ENCODE peak calls at places on chromosomes 7 and 10, in ten cellular contexts. E is RWPE1; F is AG08395; C is tibial nerve; H is activated CD4-positive, alpha-beta T cell treated with anti-CD3 and anti-CD28 coated beads, Interleukin-2, amount 50 U/mL, for 1 hour; I is ureter; R is iPS-NIHi11; A is WERI-Rb-1; V is HFF-Myc; Z is fibroblast of the conjunctiva. O is an unnamed sample.

GRCh38 chr10:43259248-43259980 is 7.5 kb downstream of the RASGEF1A start:
- DNase-seq in Z (no peak), F (no peak), I (peak), V (no peak), R (peak), C (peak), A (no peak), H (no peak), E (no peak), O (peak)

GRCh38 chr10:59012839-59013238 is 163.6 kb upstream of the PHYHIPL start:
- DNase-seq in H (no peak), Z (no peak), V (no peak), A (no peak), E (no peak), R (no peak), C (no peak), F (no peak), I (no peak), O (no peak)

GRCh38 chr7:106217089-106217542 is 67.7 kb downstream of the NAMPT start:
- DNase-seq in I (peak), C (peak), V (peak), Z (peak), R (no peak), F (peak), H (no peak), A (no peak), E (peak), O (no peak)

GRCh38 chr10:97129666-97130065 is 56.1 kb downstream of the SLIT1 start:
- DNase-seq in Z (no peak), A (no peak), E (no peak), I (no peak), C (no peak), V (no peak), F (no peak), R (no peak), H (no peak), O (no peak)

GRCh38 chr10:70130878-70131559 is 1.6 kb downstream of the AIFM2 start:
- DNase-seq in Z (peak), E (no peak), R (no peak), I (no peak), H (no peak), A (no peak), F (peak), V (no peak), C (peak), O (no peak)

GRCh38 chr7:4837041-4837813 is 24.6 kb downstream of the PAPOLB start:
- DNase-seq in V (no peak), H (no peak), A (peak), F (no peak), R (no peak), E (no peak), I (no peak), Z (no peak), C (no peak), O (no peak)

GRCh38 chr7:71132521-71133231 is 732 bp downstream of the GALNT17 start:
- DNase-seq in V (no peak), H (no peak), C (no peak), I (no peak), F (no peak), E (no peak), R (peak), Z (no peak), A (no peak), O (no peak)

GRCh38 chr10:49370326-49371100 is 25.4 kb downstream of the DRGX start:
- DNase-seq in A (no peak), F (no peak), I (no peak), C (no peak), E (no peak), Z (no peak), H (no peak), V (no peak), R (no peak), O (no peak)

GRCh38 chr10:59622320-59622901 is 87.2 kb downstream of the SLC16A9 start:
- DNase-seq in R (peak), E (peak), H (peak), C (peak), I (no peak), F (peak), Z (peak), A (peak), V (peak), O (peak)